ENCODE peak calls at places on chromosome 21, in eight cellular contexts. L is A172; C is transverse colon; N is activated naive CD8-positive, alpha-beta T cell treated with anti-CD3 and anti-CD28 coated beads, Interleukin-2, amount 50 U/mL, for 16 hours; S is stimulated activated CD4-positive, alpha-beta T cell treated with anti-CD3 and anti-CD28 coated beads, Interleukin-2, amount 100 ng/mL, for 48 hours; U is stimulated activated naive CD4-positive, alpha-beta T cell; O is 8988T; X is NCI-H1105. G is an unnamed sample.
A peak's percentile ranks its signal among the peaks of the same experiment; 100 is the strongest.

GRCh38 chr21:15788847-15789548 is 59.2 kb downstream of the USP25 start:
- DNase-seq in L (peak; percentile 3), C (no peak), N (no peak), S (no peak), U (no peak), O (no peak), X (no peak), G (no peak)

GRCh38 chr21:30044447-30045064 is 104.8 kb upstream of the GRIK1 start:
- DNase-seq in L (peak; percentile 38), C (no peak), N (no peak), S (peak; percentile 7), U (no peak), O (no peak), X (peak; percentile 0), G (no peak)

GRCh38 chr21:29237110-29238051 is 61.3 kb upstream of the BACH1 start:
- DNase-seq in L (no peak), C (no peak), N (no peak), S (no peak), U (no peak), O (no peak), X (no peak), G (no peak)

GRCh38 chr21:21973806-21974205 is 975.6 kb downstream of the NCAM2 start:
- DNase-seq in L (no peak), C (no peak), N (no peak), S (no peak), U (no peak), O (no peak), X (no peak), G (no peak)

GRCh38 chr21:27275294-27275927 is 308.5 kb upstream of the ADAMTS5 start:
- DNase-seq in L (peak; percentile 70), C (no peak), N (no peak), S (no peak), U (no peak), O (no peak), X (no peak), G (no peak)

GRCh38 chr21:15264084-15264483 is 199.3 kb upstream of the NRIP1 start:
- DNase-seq in L (no peak), C (no peak), N (no peak), S (no peak), U (no peak), O (no peak), X (peak; percentile 76), G (no peak)

GRCh38 chr21:25925936-25926335 is 191.2 kb downstream of the GABPA start:
- DNase-seq in L (peak; percentile 58), C (no peak), N (no peak), S (no peak), U (no peak), O (no peak), X (no peak), G (no peak)

GRCh38 chr21:32335601-32336575 is 37.2 kb downstream of the MRAP start:
- DNase-seq in L (no peak), C (no peak), N (no peak), S (no peak), U (no peak), O (no peak), X (no peak), G (no peak)

GRCh38 chr21:45439901-45440461 is 35.0 kb downstream of the COL18A1 start:
- DNase-seq in L (no peak), C (no peak), N (no peak), S (no peak), U (no peak), O (no peak), X (no peak), G (no peak)

GRCh38 chr21:25324666-25325065 is 282.6 kb downstream of the MRPL39 start:
- DNase-seq in L (no peak), C (no peak), N (no peak), S (no peak), U (no peak), O (no peak), X (no peak), G (no peak)

GRCh38 chr21:38950388-38951094 is 144.8 kb downstream of the ETS2 start:
- DNase-seq in L (peak; percentile 37), C (peak; percentile 73), N (no peak), S (no peak), U (no peak), O (no peak), X (no peak), G (no peak)

GRCh38 chr21:43923391-43923790 is 58.4 kb downstream of the AGPAT3 start:
- DNase-seq in L (no peak), C (no peak), N (no peak), S (no peak), U (no peak), O (no peak), X (no peak), G (no peak)

GRCh38 chr21:35404247-35404646 is 355.1 kb upstream of the RUNX1 start:
- DNase-seq in L (no peak), C (no peak), N (no peak), S (no peak), U (no peak), O (no peak), X (no peak), G (no peak)

GRCh38 chr21:46057111-46057709 is 40.7 kb upstream of the COL6A2 start:
- DNase-seq in L (no peak), C (no peak), N (peak; percentile 45), S (no peak), U (no peak), O (no peak), X (no peak), G (no peak)

G was measured in stimulated activated effector memory CD8-positive, alpha-beta T cell treated with anti-CD3 and anti-CD28 coated beads, Interleukin-12 subunit alpha, Interleukin-12 subunit beta, amount 100 ng/mL, for 72 hours.